ENCODE peak calls at places on chromosomes 3 and 15, in five cellular contexts. W is GM19239, Q is HT-29, E is ELR, R is EL. S is an unnamed sample.

GRCh38 chr15:64009798-64010241 is 36.5 kb downstream of the DAPK2 start:
- DNase-seq in W (peak), Q (no peak), E (peak), R (peak), S (no peak)

GRCh38 chr3:139434764-139435291 is 41.5 kb downstream of the RBP2 start:
- DNase-seq in W (no peak), Q (no peak), E (peak), R (peak), S (no peak)

GRCh38 chr15:52281085-52282035 is 14.2 kb downstream of the MYO5C start:
- DNase-seq in W (no peak), Q (no peak), E (no peak), R (no peak), S (no peak)

GRCh38 chr3:138835177-138835757 is 539 bp upstream of the PIK3CB start:
- DNase-seq in W (no peak), Q (no peak), E (no peak), R (no peak), S (peak)

GRCh38 chr3:133937756-133938601 is 42.3 kb upstream of the RAB6B start:
- DNase-seq in W (no peak), Q (no peak), E (no peak), R (no peak), S (no peak)

GRCh38 chr15:83362706-83363105 is 78.2 kb upstream of the BNC1 start:
- DNase-seq in W (no peak), Q (no peak), E (no peak), R (no peak), S (no peak)

GRCh38 chr15:42427429-42428223 is 63.3 kb downstream of the ZNF106 start:
- DNase-seq in W (no peak), Q (no peak), E (peak), R (peak), S (no peak)

GRCh38 chr15:94029495-94029894 is 201.9 kb upstream of the MCTP2 start:
- DNase-seq in W (no peak), Q (no peak), E (peak), R (peak), S (no peak)

GRCh38 chr3:58544546-58544945 is 7.6 kb upstream of the ACOX2 start:
- DNase-seq in W (no peak), Q (no peak), E (no peak), R (no peak), S (no peak)

GRCh38 chr3:24128195-24129005 is 183.3 kb downstream of the NR1D2 start:
- DNase-seq in W (no peak), Q (no peak), E (peak), R (peak), S (no peak)

GRCh38 chr15:31024330-31024729 is 32.9 kb upstream of the MTMR10 start:
- DNase-seq in W (no peak), Q (peak), E (peak), R (peak), S (no peak)

GRCh38 chr3:9946112-9947024 is 5.8 kb downstream of the PRRT3 start:
- DNase-seq in W (no peak), Q (peak), E (peak), R (peak), S (no peak)

GRCh38 chr15:70353606-70354259 is 256.0 kb upstream of the TLE3 start:
- DNase-seq in W (no peak), Q (no peak), E (no peak), R (no peak), S (no peak)

GRCh38 chr15:101213570-101213969 is 38.3 kb downstream of the CHSY1 start:
- DNase-seq in W (no peak), Q (no peak), E (no peak), R (no peak), S (no peak)